ENCODE peak calls at places on chromosomes 12 and 14, in four cellular contexts. J, W, V and K are unnamed samples.

GRCh38 chr12:86230516-86231146 is 25.6 kb downstream of the MGAT4C start:
- DNase-seq in J (no peak), W (no peak), V (no peak), K (no peak)

GRCh38 chr12:28933864-28934527 is 215.1 kb upstream of the FAR2 start:
- DNase-seq in J (no peak), W (no peak), V (no peak), K (no peak)

GRCh38 chr14:56514663-56515371 is 64.8 kb upstream of the TMEM260 start:
- DNase-seq in J (no peak), W (no peak), V (no peak), K (no peak)

GRCh38 chr12:77488041-77488620 is 342.6 kb upstream of the NAV3 start:
- DNase-seq in J (no peak), W (no peak), V (no peak), K (no peak)

GRCh38 chr14:98966021-98966420 is 306.0 kb downstream of the BCL11B start:
- DNase-seq in J (no peak), W (no peak), V (no peak), K (no peak)

GRCh38 chr12:57147641-57147944 is 174 bp upstream of the LRP1-AS start:
- DNase-seq in J (peak; percentile 44), W (no peak), V (no peak), K (no peak)

GRCh38 chr14:52917732-52918131 is 33.1 kb downstream of the FERMT2 start:
- DNase-seq in J (no peak), W (no peak), V (no peak), K (no peak)

GRCh38 chr12:130675121-130675520 is 41.0 kb downstream of the RIMBP2 start:
- DNase-seq in J (no peak), W (no peak), V (no peak), K (no peak)

GRCh38 chr12:67275380-67275913 is 6.3 kb downstream of the CAND1 start:
- DNase-seq in J (peak; percentile 46), W (no peak), V (no peak), K (no peak)

GRCh38 chr12:75977952-75978671 is 53.5 kb downstream of the PHLDA1 start:
- DNase-seq in J (peak; percentile 100), W (peak; percentile 26), V (peak; percentile 94), K (peak; percentile 94)

DNA sequence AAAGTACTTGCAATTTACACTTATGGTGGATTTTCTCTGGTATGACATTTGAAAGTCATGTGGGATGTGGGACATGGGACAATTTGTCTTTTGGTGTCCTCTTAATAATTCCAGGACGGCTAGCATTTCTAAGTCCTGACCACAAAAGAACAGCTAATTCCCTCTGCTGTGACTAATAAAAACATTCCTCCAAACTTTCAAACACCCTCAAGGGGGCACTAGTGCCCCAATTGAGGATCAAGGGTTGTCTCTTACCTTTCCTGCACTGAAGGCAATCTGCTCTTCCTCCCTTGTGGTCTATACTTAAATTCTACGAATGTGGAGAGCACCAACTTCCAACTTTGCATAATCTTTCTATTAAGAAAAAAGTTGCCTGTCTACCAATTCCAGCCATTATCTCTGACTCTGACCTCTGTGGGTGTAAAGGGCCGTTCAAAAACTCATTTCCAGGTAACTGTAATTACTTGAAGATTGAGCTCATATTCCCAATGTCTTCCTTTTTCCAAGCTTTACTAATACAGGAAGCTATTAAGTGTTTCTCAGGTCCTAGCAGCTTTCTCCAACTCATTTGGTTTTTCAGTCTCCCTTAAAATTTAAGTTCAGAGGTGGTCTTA is 210.2 kb downstream of the PTPRO start:
- DNase-seq in J (peak; percentile 55), W (peak; percentile 50), V (peak; percentile 72), K (peak; percentile 36)
- TF ChIP-seq SP1 in J (no peak), W (no peak), V (no peak), K (no peak)

GRCh38 chr12:98574110-98574509 is 19.4 kb upstream of the SLC25A3 start:
- DNase-seq in J (peak; percentile 79), W (no peak), V (no peak), K (no peak)
- TF ChIP-seq SP1 in J (no peak), W (no peak), V (no peak), K (no peak)

DNA sequence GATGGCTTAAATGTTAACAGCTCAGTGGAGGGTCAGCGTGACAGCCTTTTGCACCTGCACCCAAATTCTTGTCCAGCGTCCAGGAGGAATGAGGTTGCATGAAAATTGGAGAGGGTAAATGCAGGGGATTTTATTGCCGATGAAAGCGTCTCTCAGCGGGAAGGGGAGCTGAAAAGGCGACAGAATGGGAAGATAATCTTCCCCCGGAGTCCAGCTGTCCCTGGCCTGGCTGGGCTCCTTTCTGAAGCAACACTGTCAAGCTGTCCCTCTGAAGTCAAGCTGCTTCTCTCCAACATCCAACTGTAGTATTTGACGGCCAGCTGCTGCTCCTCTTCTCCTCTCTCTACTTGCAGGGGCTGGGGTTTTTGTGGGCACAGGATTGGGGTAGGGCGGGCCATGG is 32.6 kb downstream of the NOPCHAP1 start:
- DNase-seq in J (no peak), W (no peak), V (no peak), K (no peak)
- TF ChIP-seq SP1 in J (no peak), W (no peak), V (no peak), K (no peak)

DNA sequence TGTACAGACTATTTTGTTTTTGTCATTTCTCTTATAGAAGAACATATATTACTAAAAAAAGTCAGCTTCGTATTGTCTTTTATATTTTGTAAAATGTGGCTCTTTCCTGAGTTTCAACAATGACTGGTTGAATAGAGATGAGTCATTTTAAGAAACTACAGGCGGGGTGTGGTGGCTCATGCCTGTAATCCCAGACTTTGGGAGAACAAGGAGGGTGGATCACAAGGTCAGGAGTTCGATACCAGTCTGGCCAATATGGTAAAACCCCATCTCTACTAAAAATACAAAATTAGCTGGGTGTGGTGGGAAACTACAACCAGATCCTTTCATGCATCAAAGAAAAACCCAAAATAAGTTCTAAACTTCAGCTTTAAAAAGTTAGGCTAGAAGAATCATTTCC is 28.8 kb downstream of the HECTD4 start:
- DNase-seq in J (no peak), W (no peak), V (peak; percentile 7), K (no peak)
- TF ChIP-seq SP1 in J (no peak), W (no peak), V (peak; percentile 29), K (no peak)

GRCh38 chr12:47862881-47863280 is 41.9 kb downstream of the VDR start:
- DNase-seq in J (no peak), W (no peak), V (no peak), K (no peak)

GRCh38 chr12:47864646-47865235 is 40.1 kb downstream of the VDR start:
- DNase-seq in J (no peak), W (no peak), V (no peak), K (no peak)

GRCh38 chr12:47863985-47864384 is 40.8 kb downstream of the VDR start:
- DNase-seq in J (peak; percentile 20), W (no peak), V (no peak), K (no peak)

GRCh38 chr12:47862157-47862556 is 42.5 kb upstream of the HDAC7 start:
- DNase-seq in J (no peak), W (no peak), V (no peak), K (no peak)

GRCh38 chr12:47863467-47863866 is 41.3 kb downstream of the VDR start:
- DNase-seq in J (no peak), W (no peak), V (no peak), K (no peak)
- TF ChIP-seq SP1 in J (no peak), W (no peak), V (no peak), K (no peak)

GRCh38 chr12:112964915-112965314 is 13.4 kb upstream of the OAS2 start:
- DNase-seq in J (no peak), W (no peak), V (no peak), K (no peak)
- TF ChIP-seq SP1 in J (no peak), W (no peak), V (no peak), K (no peak)

GRCh38 chr12:124964251-124964650 is 24.7 kb downstream of the DHX37 start:
- DNase-seq in J (no peak), W (no peak), V (no peak), K (no peak)
- TF ChIP-seq SP1 in J (no peak), W (no peak), V (no peak), K (no peak)

GRCh38 chr12:27333311-27334009 is 824 bp downstream of the BMAL2 start:
- DNase-seq in J (no peak), W (peak; percentile 48), V (no peak), K (no peak)
- TF ChIP-seq SP1 in J (no peak), W (no peak), V (no peak), K (no peak)

DNA sequence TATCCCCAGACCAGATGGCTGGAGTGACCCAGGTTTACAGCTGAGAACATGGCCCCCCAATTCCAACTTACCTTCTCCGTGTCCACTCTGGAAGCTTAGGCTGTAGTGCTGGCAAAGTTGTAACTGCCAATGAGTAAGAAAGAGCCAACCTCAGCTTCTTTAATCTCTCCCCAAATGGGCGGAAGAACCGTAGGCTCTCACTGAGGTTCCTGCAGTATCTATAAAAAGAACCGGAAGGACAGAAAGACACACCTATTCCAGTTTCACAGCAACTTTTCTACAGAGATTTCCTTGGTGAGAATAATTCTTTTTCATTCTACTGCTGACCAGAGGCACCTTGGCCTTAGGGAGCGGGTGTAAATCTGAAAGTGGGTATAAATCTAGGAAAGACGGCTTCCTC is at the start of gene GPRC5D:
- DNase-seq in J (no peak), W (no peak), V (no peak), K (no peak)
- TF ChIP-seq SP1 in J (no peak), W (no peak), V (no peak), K (no peak)